ENCODE peak calls at places on chromosomes 3 and 15, in ten cellular contexts. One of them, this sample, is unnamed.

GRCh38 chr3:167653750-167654149 is at the start of gene WDR49:
- DNase-seq in HFFc6: no peak
- DNase-seq in activated T-helper 1 cell treated with Interleukin-2 at 50 U/mL for 16 hours: no peak
- DNase-seq in sigmoid colon: no peak
- DNase-seq in NCI-H2081 treated with DMSO at 0.1 percent for 48 hours: no peak
- DNase-seq in epithelial cell of esophagus: no peak
- DNase-seq in NCI-H1092: no peak
- DNase-seq in ACHN: no peak
- DNase-seq in WERI-Rb-1: no peak
- DNase-seq in kidney tubule cell: no peak
- DNase-seq in this sample: peak

GRCh38 chr3:11671648-11672100 is 28.0 kb upstream of the VGLL4 start:
- DNase-seq in epithelial cell of esophagus: peak
- DNase-seq in NCI-H2081 treated with DMSO at 0.1 percent for 48 hours: no peak
- DNase-seq in WERI-Rb-1: no peak
- DNase-seq in activated T-helper 1 cell treated with Interleukin-2 at 50 U/mL for 16 hours: no peak
- DNase-seq in sigmoid colon: no peak
- DNase-seq in HFFc6: peak
- DNase-seq in NCI-H1092: no peak
- DNase-seq in kidney tubule cell: peak
- DNase-seq in ACHN: no peak
- DNase-seq in this sample: peak

GRCh38 chr3:172648736-172649135 is 62.1 kb downstream of the NCEH1 start:
- DNase-seq in sigmoid colon: no peak
- DNase-seq in WERI-Rb-1: no peak
- DNase-seq in NCI-H1092: no peak
- DNase-seq in kidney tubule cell: no peak
- DNase-seq in activated T-helper 1 cell treated with Interleukin-2 at 50 U/mL for 16 hours: no peak
- DNase-seq in ACHN: no peak
- DNase-seq in HFFc6: no peak
- DNase-seq in NCI-H2081 treated with DMSO at 0.1 percent for 48 hours: no peak
- DNase-seq in epithelial cell of esophagus: peak
- DNase-seq in this sample: no peak

GRCh38 chr15:68819451-68820204 is 1.1 kb downstream of the ANP32A start:
- DNase-seq in NCI-H2081 treated with DMSO at 0.1 percent for 48 hours: no peak
- DNase-seq in kidney tubule cell: peak
- DNase-seq in activated T-helper 1 cell treated with Interleukin-2 at 50 U/mL for 16 hours: peak
- DNase-seq in ACHN: peak
- DNase-seq in epithelial cell of esophagus: peak
- DNase-seq in NCI-H1092: no peak
- DNase-seq in WERI-Rb-1: peak
- DNase-seq in HFFc6: peak
- DNase-seq in sigmoid colon: peak
- DNase-seq in this sample: peak

GRCh38 chr15:36609793-36610192 is 30.4 kb downstream of the CDIN1 start:
- DNase-seq in NCI-H2081 treated with DMSO at 0.1 percent for 48 hours: no peak
- DNase-seq in activated T-helper 1 cell treated with Interleukin-2 at 50 U/mL for 16 hours: no peak
- DNase-seq in NCI-H1092: no peak
- DNase-seq in sigmoid colon: no peak
- DNase-seq in WERI-Rb-1: peak
- DNase-seq in HFFc6: no peak
- DNase-seq in ACHN: no peak
- DNase-seq in epithelial cell of esophagus: no peak
- DNase-seq in kidney tubule cell: no peak
- DNase-seq in this sample: peak

GRCh38 chr15:52441846-52442245 is 86.8 kb downstream of the MYO5A start:
- DNase-seq in sigmoid colon: no peak
- DNase-seq in NCI-H1092: no peak
- DNase-seq in kidney tubule cell: no peak
- DNase-seq in epithelial cell of esophagus: no peak
- DNase-seq in activated T-helper 1 cell treated with Interleukin-2 at 50 U/mL for 16 hours: no peak
- DNase-seq in NCI-H2081 treated with DMSO at 0.1 percent for 48 hours: no peak
- DNase-seq in WERI-Rb-1: no peak
- DNase-seq in HFFc6: no peak
- DNase-seq in ACHN: no peak
- DNase-seq in this sample: no peak

GRCh38 chr3:107235923-107236315 is 141.3 kb upstream of the CCDC54 start:
- DNase-seq in HFFc6: peak
- DNase-seq in sigmoid colon: peak
- DNase-seq in kidney tubule cell: peak
- DNase-seq in NCI-H2081 treated with DMSO at 0.1 percent for 48 hours: peak
- DNase-seq in WERI-Rb-1: peak
- DNase-seq in NCI-H1092: peak
- DNase-seq in ACHN: peak
- DNase-seq in activated T-helper 1 cell treated with Interleukin-2 at 50 U/mL for 16 hours: peak
- DNase-seq in epithelial cell of esophagus: peak
- DNase-seq in this sample: peak

GRCh38 chr15:94610069-94610863 is 378.9 kb downstream of the MCTP2 start:
- DNase-seq in HFFc6: no peak
- DNase-seq in NCI-H1092: no peak
- DNase-seq in kidney tubule cell: no peak
- DNase-seq in sigmoid colon: no peak
- DNase-seq in WERI-Rb-1: no peak
- DNase-seq in activated T-helper 1 cell treated with Interleukin-2 at 50 U/mL for 16 hours: no peak
- DNase-seq in ACHN: no peak
- DNase-seq in epithelial cell of esophagus: no peak
- DNase-seq in NCI-H2081 treated with DMSO at 0.1 percent for 48 hours: no peak
- DNase-seq in this sample: no peak

GRCh38 chr3:76044601-76045600 is 259.6 kb upstream of the ZNF717 start:
- DNase-seq in NCI-H2081 treated with DMSO at 0.1 percent for 48 hours: no peak
- DNase-seq in NCI-H1092: peak
- DNase-seq in HFFc6: no peak
- DNase-seq in kidney tubule cell: peak
- DNase-seq in epithelial cell of esophagus: peak
- DNase-seq in activated T-helper 1 cell treated with Interleukin-2 at 50 U/mL for 16 hours: no peak
- DNase-seq in WERI-Rb-1: peak
- DNase-seq in sigmoid colon: no peak
- DNase-seq in ACHN: peak
- DNase-seq in this sample: peak

GRCh38 chr3:179233043-179233442 is 17.9 kb downstream of the KCNMB3 start:
- DNase-seq in HFFc6: no peak
- DNase-seq in activated T-helper 1 cell treated with Interleukin-2 at 50 U/mL for 16 hours: no peak
- DNase-seq in sigmoid colon: no peak
- DNase-seq in kidney tubule cell: no peak
- DNase-seq in NCI-H1092: no peak
- DNase-seq in epithelial cell of esophagus: no peak
- DNase-seq in NCI-H2081 treated with DMSO at 0.1 percent for 48 hours: no peak
- DNase-seq in WERI-Rb-1: no peak
- DNase-seq in ACHN: no peak
- DNase-seq in this sample: no peak

This sample was measured in DMS53.